ENCODE peak calls at places on chromosomes 12 and 14, in five cellular contexts. One of them, this sample, is unnamed.

GRCh38 chr12:90729741-90730140 is 225.2 kb downstream of the CCER1 start:
- DNase-seq in progenitor cell of endocrine pancreas: no peak
- DNase-seq in NCI-H1694 treated with DMSO at 0.1 percent for 48 hours: no peak
- DNase-seq in T-helper 17 cell: no peak
- DNase-seq in choroid plexus epithelial cell: peak
- DNase-seq in this sample: no peak

GRCh38 chr12:18718462-18718861 is 19.4 kb downstream of the PLCZ1 start:
- DNase-seq in progenitor cell of endocrine pancreas: no peak
- DNase-seq in T-helper 17 cell: no peak
- DNase-seq in NCI-H1694 treated with DMSO at 0.1 percent for 48 hours: no peak
- DNase-seq in choroid plexus epithelial cell: no peak
- DNase-seq in this sample: no peak

GRCh38 chr12:98509063-98509462 is 6.3 kb upstream of the TMPO start:
- DNase-seq in T-helper 17 cell: no peak
- DNase-seq in NCI-H1694 treated with DMSO at 0.1 percent for 48 hours: no peak
- DNase-seq in choroid plexus epithelial cell: no peak
- DNase-seq in progenitor cell of endocrine pancreas: no peak
- DNase-seq in this sample: no peak

GRCh38 chr12:59407799-59408198 is 188.0 kb upstream of the SLC16A7 start:
- DNase-seq in T-helper 17 cell: no peak
- DNase-seq in NCI-H1694 treated with DMSO at 0.1 percent for 48 hours: no peak
- DNase-seq in choroid plexus epithelial cell: no peak
- DNase-seq in progenitor cell of endocrine pancreas: no peak
- DNase-seq in this sample: no peak

GRCh38 chr12:6981152-6982052 is 10.7 kb downstream of the EMG1 start:
- DNase-seq in progenitor cell of endocrine pancreas: no peak
- DNase-seq in NCI-H1694 treated with DMSO at 0.1 percent for 48 hours: no peak
- DNase-seq in T-helper 17 cell: no peak
- DNase-seq in choroid plexus epithelial cell: no peak
- DNase-seq in this sample: no peak

GRCh38 chr12:56468216-56469006 is at the start of gene SPRYD4:
- DNase-seq in choroid plexus epithelial cell: peak
- DNase-seq in T-helper 17 cell: peak
- DNase-seq in progenitor cell of endocrine pancreas: peak
- DNase-seq in NCI-H1694 treated with DMSO at 0.1 percent for 48 hours: peak
- DNase-seq in this sample: peak

GRCh38 chr14:72528059-72528950 is 365.6 kb downstream of the DPF3 start:
- DNase-seq in T-helper 17 cell: no peak
- DNase-seq in choroid plexus epithelial cell: peak
- DNase-seq in NCI-H1694 treated with DMSO at 0.1 percent for 48 hours: no peak
- DNase-seq in progenitor cell of endocrine pancreas: no peak
- DNase-seq in this sample: no peak

GRCh38 chr14:104882325-104882973 is 17.4 kb downstream of the CEP170B start:
- DNase-seq in choroid plexus epithelial cell: peak
- DNase-seq in NCI-H1694 treated with DMSO at 0.1 percent for 48 hours: no peak
- DNase-seq in T-helper 17 cell: peak
- DNase-seq in progenitor cell of endocrine pancreas: no peak
- DNase-seq in this sample: peak

GRCh38 chr12:34291426-34291901 is 269.2 kb downstream of the ALG10 start:
- DNase-seq in choroid plexus epithelial cell: no peak
- DNase-seq in T-helper 17 cell: no peak
- DNase-seq in progenitor cell of endocrine pancreas: no peak
- DNase-seq in NCI-H1694 treated with DMSO at 0.1 percent for 48 hours: no peak
- DNase-seq in this sample: no peak

GRCh38 chr14:80425686-80426085 is 214.4 kb upstream of the DIO2 start:
- DNase-seq in progenitor cell of endocrine pancreas: no peak
- DNase-seq in T-helper 17 cell: no peak
- DNase-seq in choroid plexus epithelial cell: peak
- DNase-seq in NCI-H1694 treated with DMSO at 0.1 percent for 48 hours: no peak
- DNase-seq in this sample: no peak

GRCh38 chr12:90124914-90125313 is 416.3 kb upstream of the ATP2B1 start:
- DNase-seq in NCI-H1694 treated with DMSO at 0.1 percent for 48 hours: no peak
- DNase-seq in choroid plexus epithelial cell: no peak
- DNase-seq in progenitor cell of endocrine pancreas: no peak
- DNase-seq in T-helper 17 cell: no peak
- DNase-seq in this sample: no peak

GRCh38 chr12:25972783-25973182 is 14.3 kb downstream of the RASSF8 start:
- DNase-seq in NCI-H1694 treated with DMSO at 0.1 percent for 48 hours: no peak
- DNase-seq in choroid plexus epithelial cell: peak
- DNase-seq in progenitor cell of endocrine pancreas: no peak
- DNase-seq in T-helper 17 cell: no peak
- DNase-seq in this sample: no peak

GRCh38 chr12:109663766-109664165 is 49.9 kb upstream of the FAM222A start:
- DNase-seq in progenitor cell of endocrine pancreas: no peak
- DNase-seq in NCI-H1694 treated with DMSO at 0.1 percent for 48 hours: no peak
- DNase-seq in choroid plexus epithelial cell: no peak
- DNase-seq in T-helper 17 cell: no peak
- DNase-seq in this sample: no peak

GRCh38 chr12:124809878-124810277 is 53.8 kb downstream of the SCARB1 start:
- DNase-seq in choroid plexus epithelial cell: no peak
- DNase-seq in T-helper 17 cell: no peak
- DNase-seq in progenitor cell of endocrine pancreas: no peak
- DNase-seq in NCI-H1694 treated with DMSO at 0.1 percent for 48 hours: no peak
- DNase-seq in this sample: no peak

GRCh38 chr14:80867798-80868197 is 73.7 kb downstream of the CEP128 start:
- DNase-seq in choroid plexus epithelial cell: no peak
- DNase-seq in progenitor cell of endocrine pancreas: no peak
- DNase-seq in NCI-H1694 treated with DMSO at 0.1 percent for 48 hours: no peak
- DNase-seq in T-helper 17 cell: no peak
- DNase-seq in this sample: no peak

GRCh38 chr12:14416658-14417057 is 51.2 kb downstream of the ATF7IP start:
- DNase-seq in progenitor cell of endocrine pancreas: no peak
- DNase-seq in choroid plexus epithelial cell: peak
- DNase-seq in T-helper 17 cell: no peak
- DNase-seq in NCI-H1694 treated with DMSO at 0.1 percent for 48 hours: peak
- DNase-seq in this sample: peak

GRCh38 chr14:53879747-53880146 is 76.9 kb downstream of the BMP4 start:
- DNase-seq in choroid plexus epithelial cell: no peak
- DNase-seq in NCI-H1694 treated with DMSO at 0.1 percent for 48 hours: no peak
- DNase-seq in T-helper 17 cell: no peak
- DNase-seq in progenitor cell of endocrine pancreas: no peak
- DNase-seq in this sample: no peak

GRCh38 chr14:100135784-100136183 is 23.7 kb downstream of the DEGS2 start:
- DNase-seq in T-helper 17 cell: no peak
- DNase-seq in NCI-H1694 treated with DMSO at 0.1 percent for 48 hours: no peak
- DNase-seq in progenitor cell of endocrine pancreas: no peak
- DNase-seq in choroid plexus epithelial cell: no peak
- DNase-seq in this sample: no peak

GRCh38 chr12:25648460-25648859 is 95.4 kb upstream of the LMNTD1 start:
- DNase-seq in progenitor cell of endocrine pancreas: no peak
- DNase-seq in T-helper 17 cell: no peak
- DNase-seq in NCI-H1694 treated with DMSO at 0.1 percent for 48 hours: no peak
- DNase-seq in choroid plexus epithelial cell: peak
- DNase-seq in this sample: no peak

This sample was measured in NCI-H2171 treated with DMSO at 0.1 percent for 48 hours.